ENCODE peak calls at places on chromosomes 13 and 19, in nine cellular contexts. A, S, Y, M, K, Z, J, W and T are unnamed samples.

GRCh38 chr19:3692141-3693029 is 7.9 kb downstream of the PIP5K1C start:
- DNase-seq in A (no peak), S (peak), Y (no peak), M (no peak), K (no peak), Z (no peak), J (no peak), W (no peak), T (no peak)

GRCh38 chr19:45798995-45799517 is 6.4 kb upstream of the DMWD start:
- DNase-seq in A (peak), S (peak), Y (peak), M (peak), K (peak), Z (peak), J (no peak), W (peak), T (no peak)

GRCh38 chr19:6866646-6867255 is 20.6 kb upstream of the ADGRE1 start:
- DNase-seq in A (peak), S (no peak), Y (no peak), M (no peak), K (no peak), Z (no peak), J (no peak), W (no peak), T (peak)

GRCh38 chr13:38767506-38768265 is 80.8 kb downstream of the FREM2 start:
- DNase-seq in A (peak), S (no peak), Y (no peak), M (no peak), K (no peak), Z (no peak), J (no peak), W (no peak), T (no peak)

GRCh38 chr19:2426661-2427322 is 594 bp downstream of the TIMM13 start:
- DNase-seq in A (no peak), S (peak), Y (peak), M (peak), K (no peak), Z (no peak), J (no peak), W (peak), T (no peak)

GRCh38 chr13:79869326-79869725 is 388.4 kb downstream of the NDFIP2 start:
- DNase-seq in A (peak), S (no peak), Y (peak), M (no peak), K (no peak), Z (no peak), J (no peak), W (no peak), T (no peak)

GRCh38 chr19:54035215-54036178 is 28.2 kb downstream of the VSTM1 start:
- DNase-seq in A (peak), S (no peak), Y (peak), M (no peak), K (peak), Z (peak), J (no peak), W (no peak), T (no peak)

GRCh38 chr13:106595623-106596022 is 27.7 kb upstream of the ARGLU1 start:
- DNase-seq in A (no peak), S (no peak), Y (no peak), M (no peak), K (no peak), Z (no peak), J (no peak), W (no peak), T (no peak)

GRCh38 chr19:14061081-14061749 is 661 bp downstream of the PALM3 start:
- DNase-seq in A (no peak), S (no peak), Y (no peak), M (no peak), K (no peak), Z (no peak), J (no peak), W (no peak), T (no peak)

GRCh38 chr13:44629465-44630183 is 53.5 kb upstream of the TSC22D1 start:
- DNase-seq in A (no peak), S (no peak), Y (no peak), M (no peak), K (peak), Z (no peak), J (no peak), W (no peak), T (no peak)

GRCh38 chr19:19552811-19553210 is 14.7 kb downstream of the CILP2 start:
- DNase-seq in A (peak), S (peak), Y (no peak), M (no peak), K (no peak), Z (no peak), J (no peak), W (no peak), T (no peak)

GRCh38 chr13:45143346-45143751 is 23.0 kb downstream of the GTF2F2 start:
- DNase-seq in A (no peak), S (no peak), Y (no peak), M (no peak), K (no peak), Z (no peak), J (no peak), W (no peak), T (no peak)

GRCh38 chr19:54191671-54192453 is 754 bp downstream of the TSEN34 start:
- DNase-seq in A (no peak), S (no peak), Y (peak), M (no peak), K (no peak), Z (no peak), J (no peak), W (no peak), T (no peak)

GRCh38 chr13:46202188-46202795 is 9.4 kb upstream of the LRRC63 start:
- DNase-seq in A (no peak), S (peak), Y (no peak), M (no peak), K (no peak), Z (no peak), J (no peak), W (no peak), T (no peak)

GRCh38 chr13:25171517-25172302 is at the start of gene AMER2:
- DNase-seq in A (no peak), S (no peak), Y (peak), M (no peak), K (no peak), Z (no peak), J (no peak), W (peak), T (no peak)

GRCh38 chr19:5988520-5989387 is 10.8 kb upstream of the RANBP3 start:
- DNase-seq in A (no peak), S (peak), Y (no peak), M (no peak), K (no peak), Z (no peak), J (no peak), W (no peak), T (no peak)

GRCh38 chr13:63680704-63681103 is 2265.1 kb upstream of the PCDH20 start:
- DNase-seq in A (no peak), S (no peak), Y (no peak), M (no peak), K (no peak), Z (no peak), J (no peak), W (no peak), T (no peak)

GRCh38 chr13:109700176-109700575 is 86.2 kb downstream of the IRS2 start:
- DNase-seq in A (peak), S (no peak), Y (peak), M (no peak), K (no peak), Z (peak), J (peak), W (no peak), T (no peak)

GRCh38 chr19:39949026-39949747 is 14.8 kb upstream of the FCGBP start:
- DNase-seq in A (no peak), S (no peak), Y (no peak), M (no peak), K (no peak), Z (no peak), J (no peak), W (no peak), T (no peak)

GRCh38 chr19:9911524-9911923 is 24.8 kb downstream of the OLFM2 start:
- DNase-seq in A (no peak), S (no peak), Y (no peak), M (no peak), K (no peak), Z (no peak), J (no peak), W (no peak), T (no peak)

GRCh38 chr19:32651729-32652140 is 23.2 kb downstream of the ANKRD27 start:
- DNase-seq in A (no peak), S (no peak), Y (no peak), M (no peak), K (no peak), Z (no peak), J (no peak), W (no peak), T (no peak)

GRCh38 chr13:27038323-27038722 is 133.3 kb downstream of the USP12 start:
- DNase-seq in A (peak), S (no peak), Y (no peak), M (no peak), K (peak), Z (peak), J (no peak), W (no peak), T (no peak)

GRCh38 chr19:35357867-35358573 is at the start of gene FFAR3:
- DNase-seq in A (no peak), S (no peak), Y (no peak), M (no peak), K (no peak), Z (peak), J (peak), W (no peak), T (peak)

GRCh38 chr13:50529154-50529882 is 314.2 kb downstream of the DLEU7 start:
- DNase-seq in A (peak), S (no peak), Y (peak), M (no peak), K (peak), Z (peak), J (no peak), W (no peak), T (peak)

GRCh38 chr13:28136916-28137315 is 1.4 kb upstream of the PAN3 start:
- DNase-seq in A (no peak), S (peak), Y (peak), M (peak), K (no peak), Z (no peak), J (no peak), W (no peak), T (no peak)

GRCh38 chr19:13103961-13104847 is 1.5 kb upstream of the LYL1 start:
- DNase-seq in A (no peak), S (peak), Y (no peak), M (no peak), K (no peak), Z (no peak), J (peak), W (no peak), T (no peak)

GRCh38 chr13:73299787-73300186 is 241.0 kb downstream of the KLF5 start:
- DNase-seq in A (no peak), S (no peak), Y (no peak), M (no peak), K (peak), Z (no peak), J (no peak), W (no peak), T (no peak)

GRCh38 chr19:11861301-11861700 is 12.8 kb downstream of the ZNF439 start:
- DNase-seq in A (no peak), S (no peak), Y (no peak), M (no peak), K (no peak), Z (no peak), J (no peak), W (no peak), T (no peak)

GRCh38 chr13:99803141-99803540 is 168.4 kb downstream of the ZIC5 start:
- DNase-seq in A (no peak), S (no peak), Y (no peak), M (no peak), K (no peak), Z (no peak), J (no peak), W (no peak), T (no peak)

GRCh38 chr13:37869756-37870488 is at the start of gene TRPC4:
- DNase-seq in A (no peak), S (no peak), Y (no peak), M (no peak), K (peak), Z (peak), J (no peak), W (peak), T (peak)

GRCh38 chr19:41325947-41326706 is 16.2 kb downstream of the CCDC97 start:
- DNase-seq in A (peak), S (no peak), Y (no peak), M (peak), K (no peak), Z (no peak), J (no peak), W (no peak), T (no peak)

GRCh38 chr13:104085611-104086010 is 1019.4 kb upstream of the SLC10A2 start:
- DNase-seq in A (no peak), S (no peak), Y (no peak), M (no peak), K (no peak), Z (no peak), J (no peak), W (no peak), T (no peak)

GRCh38 chr13:84917252-84917878 is 881.9 kb downstream of the SLITRK6 start:
- DNase-seq in A (no peak), S (peak), Y (peak), M (no peak), K (peak), Z (no peak), J (no peak), W (no peak), T (no peak)